ENCODE peak calls at places on chromosomes 5 and 9, in six cellular contexts. One of them, this sample, is unnamed.

GRCh38 chr5:170791325-170791954 is 7.9 kb downstream of the GABRP start:
- DNase-seq in astrocyte: peak; percentile 29
- DNase-seq in PC-3: peak; percentile 64
- DNase-seq in GM12878: no peak
- DNase-seq in endodermal cell: peak; percentile 94
- DNase-seq in HCT116: peak; percentile 49
- DNase-seq in this sample: peak; percentile 71

GRCh38 chr9:126514037-126514821 is 99.5 kb upstream of the LMX1B start:
- DNase-seq in astrocyte: no peak
- DNase-seq in PC-3: peak; percentile 30
- DNase-seq in GM12878: no peak
- DNase-seq in endodermal cell: peak; percentile 95
- DNase-seq in HCT116: peak; percentile 15
- DNase-seq in this sample: peak; percentile 74

GRCh38 chr9:95491543-95492330 is 25.0 kb downstream of the PTCH1 start:
- DNase-seq in astrocyte: no peak
- DNase-seq in PC-3: no peak
- DNase-seq in GM12878: no peak
- DNase-seq in endodermal cell: no peak
- DNase-seq in HCT116: no peak
- DNase-seq in this sample: no peak

GRCh38 chr5:110414360-110414759 is 312.1 kb downstream of the TMEM232 start:
- DNase-seq in astrocyte: peak; percentile 19
- DNase-seq in PC-3: peak; percentile 31
- DNase-seq in GM12878: no peak
- DNase-seq in endodermal cell: no peak
- DNase-seq in HCT116: no peak
- DNase-seq in this sample: peak; percentile 66

GRCh38 chr9:3768698-3769458 is 243.1 kb upstream of the RFX3 start:
- DNase-seq in astrocyte: no peak
- DNase-seq in PC-3: no peak
- DNase-seq in GM12878: no peak
- DNase-seq in endodermal cell: no peak
- DNase-seq in HCT116: no peak
- DNase-seq in this sample: peak; percentile 90

GRCh38 chr9:134175808-134176598 is 11.6 kb upstream of the RNU6ATAC start:
- DNase-seq in astrocyte: no peak
- DNase-seq in PC-3: no peak
- DNase-seq in GM12878: no peak
- DNase-seq in endodermal cell: no peak
- DNase-seq in HCT116: no peak
- DNase-seq in this sample: peak; percentile 42

GRCh38 chr5:69217154-69217731 is 17.4 kb upstream of the CDK7 start:
- DNase-seq in astrocyte: no peak
- DNase-seq in PC-3: no peak
- DNase-seq in GM12878: peak; percentile 72
- DNase-seq in endodermal cell: no peak
- DNase-seq in HCT116: no peak
- DNase-seq in this sample: no peak

GRCh38 chr5:78920604-78921003 is 64.5 kb downstream of the ARSB start:
- DNase-seq in astrocyte: peak; percentile 36
- DNase-seq in PC-3: peak; percentile 3
- DNase-seq in GM12878: no peak
- DNase-seq in endodermal cell: peak; percentile 76
- DNase-seq in HCT116: no peak
- DNase-seq in this sample: peak; percentile 37

GRCh38 chr5:73820321-73820720 is 194.3 kb downstream of the ARHGEF28 start:
- DNase-seq in astrocyte: no peak
- DNase-seq in PC-3: peak; percentile 47
- DNase-seq in GM12878: no peak
- DNase-seq in endodermal cell: no peak
- DNase-seq in HCT116: no peak
- DNase-seq in this sample: peak; percentile 32

GRCh38 chr5:3325206-3325605 is 270.4 kb upstream of the IRX1 start:
- DNase-seq in astrocyte: peak; percentile 30
- DNase-seq in PC-3: no peak
- DNase-seq in GM12878: no peak
- DNase-seq in endodermal cell: no peak
- DNase-seq in HCT116: no peak
- DNase-seq in this sample: peak; percentile 62

GRCh38 chr5:1523793-1524480 is at the start of gene LPCAT1:
- DNase-seq in astrocyte: peak; percentile 43
- DNase-seq in PC-3: peak; percentile 75
- DNase-seq in GM12878: no peak
- DNase-seq in endodermal cell: peak; percentile 90
- DNase-seq in HCT116: no peak
- DNase-seq in this sample: peak; percentile 91

GRCh38 chr5:137594717-137595116 is 95.6 kb upstream of the SPOCK1 start:
- DNase-seq in astrocyte: peak; percentile 19
- DNase-seq in PC-3: no peak
- DNase-seq in GM12878: no peak
- DNase-seq in endodermal cell: peak; percentile 47
- DNase-seq in HCT116: no peak
- DNase-seq in this sample: peak; percentile 41

GRCh38 chr5:132751444-132751843 is 4.2 kb downstream of the CCNI2 start:
- DNase-seq in astrocyte: no peak
- DNase-seq in PC-3: no peak
- DNase-seq in GM12878: peak; percentile 64
- DNase-seq in endodermal cell: no peak
- DNase-seq in HCT116: no peak
- DNase-seq in this sample: peak; percentile 84

GRCh38 chr5:23639326-23639725 is 131.9 kb downstream of the PRDM9 start:
- DNase-seq in astrocyte: no peak
- DNase-seq in PC-3: no peak
- DNase-seq in GM12878: no peak
- DNase-seq in endodermal cell: no peak
- DNase-seq in HCT116: no peak
- DNase-seq in this sample: no peak

GRCh38 chr9:33277484-33277883 is 12.6 kb downstream of the CHMP5 start:
- DNase-seq in astrocyte: no peak
- DNase-seq in PC-3: no peak
- DNase-seq in GM12878: no peak
- DNase-seq in endodermal cell: no peak
- DNase-seq in HCT116: no peak
- DNase-seq in this sample: no peak

GRCh38 chr9:112249277-112249676 is 74.2 kb upstream of the SUSD1 start:
- DNase-seq in astrocyte: peak; percentile 29
- DNase-seq in PC-3: peak; percentile 62
- DNase-seq in GM12878: peak; percentile 39
- DNase-seq in endodermal cell: no peak
- DNase-seq in HCT116: no peak
- DNase-seq in this sample: peak; percentile 55

GRCh38 chr5:155416765-155417164 is 403.2 kb downstream of the KIF4B start:
- DNase-seq in astrocyte: no peak
- DNase-seq in PC-3: peak; percentile 1
- DNase-seq in GM12878: no peak
- DNase-seq in endodermal cell: no peak
- DNase-seq in HCT116: no peak
- DNase-seq in this sample: no peak

GRCh38 chr9:26054600-26055516 is 376.6 kb upstream of the TUSC1 start:
- DNase-seq in astrocyte: peak; percentile 33
- DNase-seq in PC-3: peak; percentile 50
- DNase-seq in GM12878: no peak
- DNase-seq in endodermal cell: no peak
- DNase-seq in HCT116: no peak
- DNase-seq in this sample: peak; percentile 26

GRCh38 chr9:114082017-114082735 is 4.1 kb upstream of the AMBP start:
- DNase-seq in astrocyte: peak; percentile 60
- DNase-seq in PC-3: peak; percentile 88
- DNase-seq in GM12878: peak; percentile 25
- DNase-seq in endodermal cell: peak; percentile 96
- DNase-seq in HCT116: peak; percentile 70
- DNase-seq in this sample: peak; percentile 89

GRCh38 chr5:150186137-150186536 is 3.7 kb upstream of the SLC6A7 start:
- DNase-seq in astrocyte: no peak
- DNase-seq in PC-3: no peak
- DNase-seq in GM12878: no peak
- DNase-seq in endodermal cell: peak; percentile 85
- DNase-seq in HCT116: no peak
- DNase-seq in this sample: no peak

GRCh38 chr9:136881691-136882108 is 4.6 kb upstream of the TRAF2 start:
- DNase-seq in astrocyte: no peak
- DNase-seq in PC-3: no peak
- DNase-seq in GM12878: peak; percentile 40
- DNase-seq in endodermal cell: no peak
- DNase-seq in HCT116: no peak
- DNase-seq in this sample: peak; percentile 57

GRCh38 chr9:4262735-4263141 is 37.1 kb downstream of the GLIS3 start:
- DNase-seq in astrocyte: peak; percentile 92
- DNase-seq in PC-3: peak; percentile 88
- DNase-seq in GM12878: no peak
- DNase-seq in endodermal cell: peak; percentile 68
- DNase-seq in HCT116: peak; percentile 81
- DNase-seq in this sample: peak; percentile 63

GRCh38 chr9:36808246-36808645 is 225.8 kb downstream of the PAX5 start:
- DNase-seq in astrocyte: no peak
- DNase-seq in PC-3: no peak
- DNase-seq in GM12878: no peak
- DNase-seq in endodermal cell: no peak
- DNase-seq in HCT116: no peak
- DNase-seq in this sample: no peak

GRCh38 chr5:65262094-65262493 is 219.6 kb downstream of the ADAMTS6 start:
- DNase-seq in astrocyte: peak; percentile 63
- DNase-seq in PC-3: no peak
- DNase-seq in GM12878: no peak
- DNase-seq in endodermal cell: no peak
- DNase-seq in HCT116: no peak
- DNase-seq in this sample: peak; percentile 23

GRCh38 chr5:15521349-15521937 is 21.5 kb downstream of the FBXL7 start:
- DNase-seq in astrocyte: no peak
- DNase-seq in PC-3: no peak
- DNase-seq in GM12878: no peak
- DNase-seq in endodermal cell: no peak
- DNase-seq in HCT116: no peak
- DNase-seq in this sample: no peak

GRCh38 chr9:35609820-35610163 is 4.7 kb downstream of the TESK1 start:
- DNase-seq in astrocyte: no peak
- DNase-seq in PC-3: no peak
- DNase-seq in GM12878: no peak
- DNase-seq in endodermal cell: no peak
- DNase-seq in HCT116: no peak
- DNase-seq in this sample: no peak

GRCh38 chr9:35611230-35611797 is 6.3 kb downstream of the TESK1 start:
- DNase-seq in astrocyte: peak; percentile 19
- DNase-seq in PC-3: peak; percentile 47
- DNase-seq in GM12878: no peak
- DNase-seq in endodermal cell: peak; percentile 75
- DNase-seq in HCT116: peak; percentile 13
- DNase-seq in this sample: peak; percentile 74

GRCh38 chr9:35606726-35607125 is 1.7 kb downstream of the TESK1 start:
- DNase-seq in astrocyte: no peak
- DNase-seq in PC-3: no peak
- DNase-seq in GM12878: no peak
- DNase-seq in endodermal cell: no peak
- DNase-seq in HCT116: no peak
- DNase-seq in this sample: no peak

GRCh38 chr9:35608221-35608620 is 3.2 kb downstream of the TESK1 start:
- DNase-seq in astrocyte: no peak
- DNase-seq in PC-3: no peak
- DNase-seq in GM12878: no peak
- DNase-seq in endodermal cell: no peak
- DNase-seq in HCT116: no peak
- DNase-seq in this sample: no peak

GRCh38 chr9:35609001-35609819 is 4.1 kb downstream of the TESK1 start:
- DNase-seq in astrocyte: no peak
- DNase-seq in PC-3: no peak
- DNase-seq in GM12878: no peak
- DNase-seq in endodermal cell: no peak
- DNase-seq in HCT116: no peak
- DNase-seq in this sample: no peak
- H3K9ac ChIP-seq in astrocyte: no peak overlapping the region
- H3K9ac ChIP-seq in PC-3: no peak overlapping the region
- H3K9ac ChIP-seq in GM12878: no peak overlapping the region
- H3K9ac ChIP-seq in endodermal cell: no peak overlapping the region
- H3K9ac ChIP-seq in HCT116: no peak overlapping the region
- H3K9ac ChIP-seq in this sample: no peak overlapping the region

GRCh38 chr5:115184780-115185179 is 15.1 kb upstream of the TRIM36 start:
- DNase-seq in astrocyte: peak; percentile 73
- DNase-seq in PC-3: no peak
- DNase-seq in GM12878: no peak
- DNase-seq in endodermal cell: no peak
- DNase-seq in HCT116: no peak
- DNase-seq in this sample: peak; percentile 29

GRCh38 chr5:115181757-115182156 is 12.0 kb upstream of the TRIM36 start:
- DNase-seq in astrocyte: no peak
- DNase-seq in PC-3: no peak
- DNase-seq in GM12878: no peak
- DNase-seq in endodermal cell: no peak
- DNase-seq in HCT116: no peak
- DNase-seq in this sample: no peak

GRCh38 chr5:115179068-115179958 is 9.6 kb upstream of the TRIM36 start:
- DNase-seq in astrocyte: no peak
- DNase-seq in PC-3: no peak
- DNase-seq in GM12878: no peak
- DNase-seq in endodermal cell: peak; percentile 80
- DNase-seq in HCT116: no peak
- DNase-seq in this sample: peak; percentile 44

GRCh38 chr5:115179959-115180709 is 10.4 kb upstream of the TRIM36 start:
- DNase-seq in astrocyte: peak; percentile 12
- DNase-seq in PC-3: peak; percentile 11
- DNase-seq in GM12878: no peak
- DNase-seq in endodermal cell: peak; percentile 85
- DNase-seq in HCT116: no peak
- DNase-seq in this sample: peak; percentile 47
- H3K9ac ChIP-seq in astrocyte: peak overlapping the region; percentile 71
- H3K9ac ChIP-seq in PC-3: no peak overlapping the region
- H3K9ac ChIP-seq in GM12878: no peak overlapping the region
- H3K9ac ChIP-seq in endodermal cell: no peak overlapping the region
- H3K9ac ChIP-seq in HCT116: no peak overlapping the region
- H3K9ac ChIP-seq in this sample: no peak overlapping the region

GRCh38 chr9:93129286-93129685 is 4.8 kb downstream of the NINJ1 start:
- DNase-seq in astrocyte: no peak
- DNase-seq in PC-3: no peak
- DNase-seq in GM12878: no peak
- DNase-seq in endodermal cell: peak; percentile 44
- DNase-seq in HCT116: no peak
- DNase-seq in this sample: no peak
- H3K9ac ChIP-seq in astrocyte: no peak overlapping the region
- H3K9ac ChIP-seq in PC-3: no peak overlapping the region
- H3K9ac ChIP-seq in GM12878: no peak overlapping the region
- H3K9ac ChIP-seq in endodermal cell: no peak overlapping the region
- H3K9ac ChIP-seq in HCT116: no peak overlapping the region
- H3K9ac ChIP-seq in this sample: no peak overlapping the region

GRCh38 chr9:135712571-135713295 is 10.7 kb downstream of the KCNT1 start:
- DNase-seq in astrocyte: no peak
- DNase-seq in PC-3: no peak
- DNase-seq in GM12878: no peak
- DNase-seq in endodermal cell: no peak
- DNase-seq in HCT116: no peak
- DNase-seq in this sample: no peak
- H3K9ac ChIP-seq in astrocyte: no peak overlapping the region
- H3K9ac ChIP-seq in PC-3: no peak overlapping the region
- H3K9ac ChIP-seq in GM12878: no peak overlapping the region
- H3K9ac ChIP-seq in endodermal cell: no peak overlapping the region
- H3K9ac ChIP-seq in HCT116: no peak overlapping the region
- H3K9ac ChIP-seq in this sample: no peak overlapping the region

This sample was measured in GM23248.